ENCODE peak calls at places on chromosome 2, in five cellular contexts. Y, P, N, F and V are unnamed samples.

GRCh38 chr2:86221066-86221684 is 21.9 kb downstream of the MRPL35 start:
- DNase-seq in Y (peak), P (peak), N (peak), F (peak), V (no peak)

GRCh38 chr2:64562148-64562784 is 38.1 kb downstream of the AFTPH start:
- DNase-seq in Y (peak), P (no peak), N (no peak), F (peak), V (no peak)

GRCh38 chr2:18991177-18992168 is 366.9 kb downstream of the OSR1 start:
- DNase-seq in Y (peak), P (peak), N (no peak), F (peak), V (peak)

GRCh38 chr2:127096280-127096679 is 10.7 kb downstream of the BIN1 start:
- DNase-seq in Y (no peak), P (no peak), N (no peak), F (no peak), V (no peak)

GRCh38 chr2:149561309-149561926 is 26.2 kb downstream of the MMADHC start:
- DNase-seq in Y (peak), P (peak), N (no peak), F (peak), V (no peak)

GRCh38 chr2:102686479-102687439 is 67.4 kb downstream of the SLC9A2 start:
- DNase-seq in Y (no peak), P (no peak), N (no peak), F (no peak), V (no peak)

GRCh38 chr2:145957929-145958328 is 1438.0 kb upstream of the ZEB2 start:
- DNase-seq in Y (peak), P (no peak), N (no peak), F (peak), V (no peak)

GRCh38 chr2:101307950-101308431 is 510 bp downstream of the RNF149 start:
- DNase-seq in Y (peak), P (no peak), N (no peak), F (peak), V (peak)